ENCODE peak calls at places on chromosomes 3 and 15, in six cellular contexts. One of them, this sample, is unnamed.

GRCh38 chr3:33557829-33558228 is 117.6 kb upstream of the UBP1 start:
- ATAC-seq in HCT116: no peak
- ATAC-seq in HepG2: no peak
- ATAC-seq in K562: no peak
- ATAC-seq in GM12878: no peak
- ATAC-seq in upper lobe of left lung: no peak
- ATAC-seq in this sample: no peak

GRCh38 chr15:52960283-52960682 is 170.1 kb upstream of the ONECUT1 start:
- ATAC-seq in HCT116: no peak
- ATAC-seq in HepG2: no peak
- ATAC-seq in K562: no peak
- ATAC-seq in GM12878: no peak
- ATAC-seq in upper lobe of left lung: no peak
- ATAC-seq in this sample: no peak

GRCh38 chr3:15181964-15182363 is 24.1 kb upstream of the CAPN7 start:
- ATAC-seq in HCT116: no peak
- ATAC-seq in HepG2: no peak
- ATAC-seq in K562: no peak
- ATAC-seq in GM12878: no peak
- ATAC-seq in upper lobe of left lung: no peak
- ATAC-seq in this sample: no peak

GRCh38 chr3:49397470-49397869 is 14.3 kb downstream of the RHOA start:
- ATAC-seq in HCT116: peak; percentile 72
- ATAC-seq in HepG2: peak; percentile 55
- ATAC-seq in K562: peak; percentile 93
- ATAC-seq in GM12878: peak; percentile 89
- ATAC-seq in upper lobe of left lung: no peak
- ATAC-seq in this sample: peak; percentile 70

GRCh38 chr15:67018451-67018850 is 47.0 kb upstream of the SMAD3 start:
- ATAC-seq in HCT116: no peak
- ATAC-seq in HepG2: no peak
- ATAC-seq in K562: no peak
- ATAC-seq in GM12878: no peak
- ATAC-seq in upper lobe of left lung: no peak
- ATAC-seq in this sample: no peak

GRCh38 chr3:27720899-27721716 is 1.0 kb downstream of the EOMES start:
- ATAC-seq in HCT116: peak; percentile 79
- ATAC-seq in HepG2: peak; percentile 86
- ATAC-seq in K562: peak; percentile 52
- ATAC-seq in GM12878: peak; percentile 72
- ATAC-seq in upper lobe of left lung: peak; percentile 58
- ATAC-seq in this sample: peak; percentile 49

GRCh38 chr3:145094355-145094941 is 1066.5 kb downstream of the PLOD2 start:
- ATAC-seq in HCT116: peak; percentile 72
- ATAC-seq in HepG2: no peak
- ATAC-seq in K562: no peak
- ATAC-seq in GM12878: peak; percentile 93
- ATAC-seq in upper lobe of left lung: no peak
- ATAC-seq in this sample: peak; percentile 46

GRCh38 chr3:108724101-108724500 is 33.1 kb downstream of the RETNLB start:
- ATAC-seq in HCT116: no peak
- ATAC-seq in HepG2: no peak
- ATAC-seq in K562: no peak
- ATAC-seq in GM12878: no peak
- ATAC-seq in upper lobe of left lung: no peak
- ATAC-seq in this sample: no peak

GRCh38 chr3:42698911-42699230 is 3.7 kb downstream of the HHATL start:
- ATAC-seq in HCT116: no peak
- ATAC-seq in HepG2: no peak
- ATAC-seq in K562: no peak
- ATAC-seq in GM12878: peak; percentile 52
- ATAC-seq in upper lobe of left lung: no peak
- ATAC-seq in this sample: no peak

GRCh38 chr3:14208977-14209394 is 30.4 kb downstream of the LSM3 start:
- ATAC-seq in HCT116: no peak
- ATAC-seq in HepG2: no peak
- ATAC-seq in K562: no peak
- ATAC-seq in GM12878: no peak
- ATAC-seq in upper lobe of left lung: no peak
- ATAC-seq in this sample: no peak

GRCh38 chr3:183313764-183314163 is 60.7 kb downstream of the B3GNT5 start:
- ATAC-seq in HCT116: no peak
- ATAC-seq in HepG2: no peak
- ATAC-seq in K562: peak; percentile 29
- ATAC-seq in GM12878: no peak
- ATAC-seq in upper lobe of left lung: peak; percentile 37
- ATAC-seq in this sample: peak; percentile 28

GRCh38 chr3:186151077-186151971 is 42.4 kb upstream of the ETV5 start:
- ATAC-seq in HCT116: no peak
- ATAC-seq in HepG2: no peak
- ATAC-seq in K562: no peak
- ATAC-seq in GM12878: peak; percentile 20
- ATAC-seq in upper lobe of left lung: no peak
- ATAC-seq in this sample: no peak
- TF ChIP-seq POLR2AphosphoS5 in HCT116: no peak
- TF ChIP-seq POLR2AphosphoS5 in HepG2: no peak
- TF ChIP-seq POLR2AphosphoS5 in K562: no peak
- TF ChIP-seq POLR2AphosphoS5 in GM12878: no peak
- TF ChIP-seq POLR2AphosphoS5 in upper lobe of left lung: no peak
- TF ChIP-seq POLR2AphosphoS5 in this sample: no peak

DNA sequence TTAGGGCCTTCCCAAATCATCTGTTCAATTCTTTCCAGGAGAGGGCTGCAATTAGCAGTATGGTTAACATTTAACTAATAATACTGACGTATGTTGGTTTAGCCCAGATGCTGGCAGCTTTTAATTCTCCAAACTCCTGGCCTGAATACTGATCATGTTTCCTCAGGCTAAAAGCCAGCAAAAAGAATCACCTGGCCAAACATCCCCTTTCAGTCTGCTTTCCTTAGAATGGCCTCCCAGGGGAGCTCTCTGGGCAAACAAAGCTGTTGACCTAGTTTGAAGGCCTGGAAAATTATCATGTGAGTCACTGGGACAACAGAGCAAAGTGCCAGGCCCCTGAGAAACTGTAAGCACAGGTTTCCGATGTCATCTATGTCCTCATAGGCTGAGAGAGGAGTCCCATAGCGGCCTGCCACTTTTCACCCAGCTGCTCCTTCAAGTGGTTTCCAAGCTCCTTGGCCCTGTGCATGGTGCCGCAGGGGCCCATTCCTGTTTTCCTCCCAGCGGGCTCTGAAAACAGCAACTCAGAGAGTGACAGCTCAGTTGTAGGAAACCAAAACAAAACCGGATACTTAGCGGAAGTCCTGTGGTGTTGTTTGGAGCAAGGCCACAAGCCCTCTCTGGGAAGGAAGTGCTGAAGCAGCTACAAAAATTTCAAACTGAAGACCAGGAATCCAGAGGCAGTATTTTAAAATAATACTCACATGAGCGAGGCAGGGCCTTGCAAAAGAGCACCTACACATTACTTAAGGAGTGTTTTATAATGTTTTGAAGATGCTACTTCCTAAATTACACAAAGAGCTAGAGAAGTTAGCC is 36.5 kb upstream of the RAB11A start:
- ATAC-seq in HCT116: peak; percentile 82
- ATAC-seq in HepG2: peak; percentile 96
- ATAC-seq in K562: peak; percentile 76
- ATAC-seq in GM12878: peak; percentile 56
- ATAC-seq in upper lobe of left lung: peak; percentile 96
- ATAC-seq in this sample: peak; percentile 95
- TF ChIP-seq POLR2A in HCT116: no peak
- TF ChIP-seq POLR2A in HepG2: peak; percentile 78
- TF ChIP-seq POLR2A in K562: peak; percentile 61
- TF ChIP-seq POLR2A in GM12878: peak; percentile 36
- TF ChIP-seq POLR2A in upper lobe of left lung: no peak
- TF ChIP-seq POLR2A in this sample: no peak

DNA sequence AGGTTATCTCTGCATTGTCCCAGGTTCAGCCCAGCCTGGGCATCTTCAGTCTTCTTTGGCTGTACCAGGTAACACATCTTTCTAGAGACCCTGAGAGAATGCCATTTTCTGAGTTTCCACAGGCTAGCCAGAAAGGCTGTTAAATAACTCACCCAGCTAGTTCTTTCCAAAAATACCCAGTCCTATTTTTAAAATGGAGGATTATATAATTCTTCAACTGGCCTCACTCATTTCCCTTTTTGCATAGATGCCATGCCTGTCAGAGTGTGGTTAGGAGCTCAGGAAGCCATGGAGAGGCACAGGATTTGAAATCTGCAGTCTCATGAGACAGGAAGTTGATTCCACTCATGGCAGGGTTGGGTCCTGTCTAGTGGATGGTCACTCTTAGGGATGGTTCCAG is 39.8 kb downstream of the CEMIP start:
- ATAC-seq in HCT116: no peak
- ATAC-seq in HepG2: no peak
- ATAC-seq in K562: no peak
- ATAC-seq in GM12878: no peak
- ATAC-seq in upper lobe of left lung: no peak
- ATAC-seq in this sample: no peak
- H3K4me1 ChIP-seq in HCT116: no peaks in the 10 kb centered on the region
- H3K4me1 ChIP-seq in HepG2: no peaks in the 10 kb centered on the region
- H3K4me1 ChIP-seq in K562: no peaks in the 10 kb centered on the region
- H3K4me1 ChIP-seq in GM12878: no peaks in the 10 kb centered on the region
- H3K4me1 ChIP-seq in upper lobe of left lung: no peaks in the 10 kb centered on the region
- H3K4me1 ChIP-seq in this sample: peaks cover 38% of the 10 kb centered on the region

GRCh38 chr3:54955496-54955895 is 27.6 kb upstream of the LRTM1 start:
- ATAC-seq in HCT116: no peak
- ATAC-seq in HepG2: no peak
- ATAC-seq in K562: no peak
- ATAC-seq in GM12878: no peak
- ATAC-seq in upper lobe of left lung: no peak
- ATAC-seq in this sample: no peak
- TF ChIP-seq POLR2AphosphoS5 in HCT116: no peak
- TF ChIP-seq POLR2AphosphoS5 in HepG2: no peak
- TF ChIP-seq POLR2AphosphoS5 in K562: no peak
- TF ChIP-seq POLR2AphosphoS5 in GM12878: no peak
- TF ChIP-seq POLR2AphosphoS5 in upper lobe of left lung: no peak
- TF ChIP-seq POLR2AphosphoS5 in this sample: no peak

GRCh38 chr15:63041982-63042878 is at the start of gene TPM1:
- ATAC-seq in HCT116: no peak
- ATAC-seq in HepG2: peak; percentile 89
- ATAC-seq in K562: no peak
- ATAC-seq in GM12878: peak; percentile 57
- ATAC-seq in upper lobe of left lung: peak; percentile 81
- ATAC-seq in this sample: peak; percentile 83

GRCh38 chr15:63044077-63044644 is 1.6 kb downstream of the TPM1 start:
- ATAC-seq in HCT116: no peak
- ATAC-seq in HepG2: no peak
- ATAC-seq in K562: no peak
- ATAC-seq in GM12878: no peak
- ATAC-seq in upper lobe of left lung: no peak
- ATAC-seq in this sample: no peak

GRCh38 chr15:63044645-63045437 is 2.3 kb downstream of the TPM1 start:
- ATAC-seq in HCT116: no peak
- ATAC-seq in HepG2: no peak
- ATAC-seq in K562: no peak
- ATAC-seq in GM12878: no peak
- ATAC-seq in upper lobe of left lung: no peak
- ATAC-seq in this sample: no peak

GRCh38 chr15:63042879-63043340 is 363 bp downstream of the TPM1 start:
- ATAC-seq in HCT116: no peak
- ATAC-seq in HepG2: peak; percentile 5
- ATAC-seq in K562: no peak
- ATAC-seq in GM12878: no peak
- ATAC-seq in upper lobe of left lung: no peak
- ATAC-seq in this sample: peak; percentile 8

DNA sequence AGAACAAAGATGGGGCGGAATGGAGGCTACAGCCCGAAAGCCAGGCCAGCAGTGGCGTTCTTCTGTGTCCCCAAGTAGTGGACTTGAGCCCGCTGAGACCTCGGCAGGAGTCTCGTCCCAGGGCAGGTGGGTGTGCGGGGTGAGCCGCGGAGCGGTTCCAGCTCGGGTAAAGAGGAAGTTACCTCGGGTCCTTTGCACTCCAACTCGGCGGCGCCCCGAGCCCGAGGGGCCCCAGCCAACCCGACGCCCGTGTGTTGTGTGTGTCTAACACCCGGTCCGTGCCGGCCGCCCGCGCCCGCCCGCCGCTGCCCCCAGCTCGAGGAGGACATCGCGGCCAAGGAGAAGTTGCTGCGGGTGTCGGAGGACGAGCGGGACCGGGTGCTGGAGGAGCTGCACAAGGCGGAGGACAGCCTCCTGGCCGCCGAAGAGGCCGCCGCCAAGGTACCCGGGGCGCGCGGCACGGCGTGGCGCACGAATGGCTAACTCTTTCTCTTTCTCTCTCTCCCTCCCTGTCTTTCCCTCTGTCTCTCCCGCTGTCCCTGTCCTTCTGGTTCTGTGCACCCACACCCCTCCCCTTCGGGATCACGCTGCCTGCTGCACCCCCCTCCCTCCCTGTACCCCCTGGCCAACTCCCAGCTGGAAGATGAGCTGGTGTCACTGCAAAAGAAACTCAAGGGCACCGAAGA is 987 bp downstream of the TPM1 start:
- ATAC-seq in HCT116: no peak
- ATAC-seq in HepG2: peak; percentile 4
- ATAC-seq in K562: no peak
- ATAC-seq in GM12878: no peak
- ATAC-seq in upper lobe of left lung: no peak
- ATAC-seq in this sample: no peak
- TF ChIP-seq POLR2A in HCT116: no peak
- TF ChIP-seq POLR2A in HepG2: no peak
- TF ChIP-seq POLR2A in K562: no peak
- TF ChIP-seq POLR2A in GM12878: no peak
- TF ChIP-seq POLR2A in upper lobe of left lung: no peak
- TF ChIP-seq POLR2A in this sample: peak; percentile 60

This sample was measured in gastroesophageal sphincter.